ENCODE peak calls at places on chromosomes 1 and 21, in seven cellular contexts. W is neuronal stem cell, T is mesenchymal stem cell, U is IMR-90, F is H9, Y is trophoblast cell, X is H1. O is an unnamed sample.
A peak's percentile ranks its signal among the peaks of the same experiment; 100 is the strongest.

GRCh38 chr1:240806201-240806745 is 194.3 kb upstream of the GREM2 start:
- DNase-seq in W (no peak), T (no peak), U (peak; percentile 37), F (no peak), Y (no peak), X (no peak), O (no peak)

GRCh38 chr1:97814121-97814520 is 106.7 kb downstream of the DPYD start:
- DNase-seq in W (no peak), T (no peak), U (peak; percentile 54), F (no peak), Y (no peak), X (no peak), O (no peak)

GRCh38 chr1:17586172-17586963 is 46.9 kb downstream of the ARHGEF10L start:
- DNase-seq in W (no peak), T (peak; percentile 85), U (peak; percentile 87), F (peak; percentile 72), Y (peak; percentile 69), X (no peak), O (peak; percentile 68)

GRCh38 chr1:38804062-38804886 is 55.3 kb downstream of the RRAGC start:
- DNase-seq in W (peak; percentile 48), T (peak; percentile 16), U (no peak), F (peak; percentile 57), Y (no peak), X (no peak), O (peak; percentile 61)

GRCh38 chr1:96309783-96310182 is 411.8 kb upstream of the PTBP2 start:
- DNase-seq in W (no peak), T (peak; percentile 73), U (peak; percentile 81), F (no peak), Y (peak; percentile 37), X (no peak), O (no peak)

GRCh38 chr1:17883136-17883535 is 128.0 kb downstream of the ACTL8 start:
- DNase-seq in W (no peak), T (no peak), U (no peak), F (no peak), Y (no peak), X (no peak), O (no peak)

GRCh38 chr1:232227171-232227740 is 402.7 kb downstream of the SIPA1L2 start:
- DNase-seq in W (peak; percentile 20), T (no peak), U (no peak), F (no peak), Y (no peak), X (no peak), O (peak; percentile 34)

GRCh38 chr1:100868364-100868995 is 26.2 kb downstream of the EXTL2 start:
- DNase-seq in W (peak; percentile 14), T (peak; percentile 59), U (peak; percentile 70), F (no peak), Y (no peak), X (no peak), O (peak; percentile 25)

GRCh38 chr1:109769335-109770078 is 5.8 kb upstream of the EPS8L3 start:
- DNase-seq in W (no peak), T (peak; percentile 69), U (peak; percentile 95), F (no peak), Y (no peak), X (no peak), O (no peak)

GRCh38 chr1:71170925-71171324 is 90.1 kb upstream of the ZRANB2 start:
- DNase-seq in W (no peak), T (no peak), U (no peak), F (no peak), Y (no peak), X (no peak), O (peak; percentile 28)

GRCh38 chr1:201501144-201501543 is 5.8 kb downstream of the CSRP1 start:
- DNase-seq in W (no peak), T (peak; percentile 48), U (peak; percentile 85), F (no peak), Y (no peak), X (no peak), O (no peak)

GRCh38 chr1:212488436-212489283 is 55.9 kb downstream of the NENF start:
- DNase-seq in W (no peak), T (peak; percentile 97), U (peak; percentile 97), F (no peak), Y (peak; percentile 98), X (no peak), O (peak; percentile 70)

GRCh38 chr1:81053826-81054225 is 746.9 kb upstream of the ADGRL2 start:
- DNase-seq in W (no peak), T (no peak), U (no peak), F (no peak), Y (no peak), X (no peak), O (no peak)

GRCh38 chr1:59367269-59368006 is 70.5 kb downstream of the FGGY start:
- DNase-seq in W (no peak), T (peak; percentile 89), U (peak; percentile 94), F (no peak), Y (peak; percentile 21), X (no peak), O (peak; percentile 44)

GRCh38 chr1:214902636-214903320 is 179.8 kb upstream of the KCNK2 start:
- DNase-seq in W (no peak), T (peak; percentile 58), U (peak; percentile 82), F (no peak), Y (no peak), X (no peak), O (no peak)

GRCh38 chr21:33522950-33523349 is 19.0 kb downstream of the GART start:
- DNase-seq in W (no peak), T (no peak), U (no peak), F (no peak), Y (no peak), X (no peak), O (no peak)

GRCh38 chr1:212915245-212916091 is 34.9 kb upstream of the VASH2 start:
- DNase-seq in W (no peak), T (peak; percentile 36), U (peak; percentile 87), F (peak; percentile 64), Y (no peak), X (no peak), O (peak; percentile 92)

GRCh38 chr1:121519042-121519755 is 334.4 kb downstream of the SRGAP2C start:
- DNase-seq in W (peak; percentile 60), T (peak; percentile 33), U (no peak), F (peak; percentile 91), Y (no peak), X (no peak), O (peak; percentile 88)

GRCh38 chr1:85330711-85331290 is 54.4 kb upstream of the BCL10 start:
- DNase-seq in W (no peak), T (peak; percentile 93), U (peak; percentile 99), F (no peak), Y (peak; percentile 63), X (no peak), O (peak; percentile 52)

GRCh38 chr1:91851130-91852010 is 34.6 kb downstream of the TGFBR3 start:
- DNase-seq in W (no peak), T (peak; percentile 55), U (peak; percentile 89), F (no peak), Y (no peak), X (no peak), O (no peak)

GRCh38 chr1:35288761-35289160 is 20.3 kb downstream of the ZMYM4 start:
- DNase-seq in W (no peak), T (peak; percentile 54), U (peak; percentile 51), F (no peak), Y (no peak), X (no peak), O (no peak)

GRCh38 chr1:31587720-31588423 is 11.6 kb downstream of the TINAGL1 start:
- DNase-seq in W (peak; percentile 46), T (peak; percentile 40), U (no peak), F (peak; percentile 90), Y (no peak), X (no peak), O (peak; percentile 82)

DNA sequence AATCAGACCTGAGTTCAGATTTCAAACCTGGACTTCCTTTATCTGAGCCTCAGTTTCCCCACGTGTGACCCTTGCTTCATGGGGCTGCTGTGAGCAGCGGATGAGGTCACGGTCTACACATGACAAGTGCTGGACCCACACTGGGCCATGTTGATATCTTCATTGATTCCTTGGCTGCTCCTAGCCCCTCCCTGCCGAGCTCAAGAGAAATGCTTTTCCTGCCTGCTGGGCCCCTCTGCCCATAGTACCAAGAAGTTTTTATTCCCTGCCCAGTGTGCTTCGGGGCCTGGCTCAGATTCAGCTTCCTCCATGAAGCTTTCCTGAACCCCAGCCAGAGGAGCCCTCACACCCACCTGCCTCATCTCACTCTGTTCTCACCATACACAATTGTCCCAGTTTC is 181.6 kb downstream of the PTPRU start:
- DNase-seq in W (no peak), T (no peak), U (no peak), F (no peak), Y (no peak), X (no peak), O (no peak)
- H2AK5ac ChIP-seq in W (no peak overlapping the region), T (no peak overlapping the region), U (no peak overlapping the region), F (no peak overlapping the region), Y (no peak overlapping the region), X (no peak overlapping the region), O (no peak overlapping the region)

DNA sequence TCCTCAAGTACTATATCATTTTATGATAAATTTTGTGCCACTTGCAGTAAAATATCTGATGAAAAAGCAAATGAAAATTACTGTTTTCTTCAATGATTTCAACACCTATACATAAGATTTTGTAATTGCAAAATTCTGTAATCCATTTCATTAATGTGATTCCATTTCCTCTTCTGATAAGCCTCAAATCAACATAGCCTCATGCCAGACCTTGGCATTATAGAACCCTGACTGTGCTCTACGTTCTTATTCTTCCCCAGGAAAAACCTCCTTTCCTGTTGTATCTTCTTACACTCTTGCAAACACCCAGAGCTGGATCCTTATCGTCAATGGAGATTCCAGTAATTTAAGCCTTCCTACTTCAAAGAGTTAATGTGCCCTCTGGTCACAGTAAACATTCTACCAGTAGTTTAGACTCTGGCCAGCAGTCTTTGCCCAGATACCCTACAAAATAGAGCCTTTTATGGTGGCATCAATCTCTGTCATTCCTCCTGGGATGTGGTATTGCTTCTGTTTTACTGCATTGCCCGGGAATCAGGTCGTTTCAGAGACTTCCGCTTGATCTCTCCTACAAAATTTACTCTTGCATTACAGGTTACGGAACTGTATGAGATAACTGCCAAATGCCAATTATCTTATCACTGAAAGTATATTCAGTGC is 48.5 kb upstream of the CHRM3 start:
- DNase-seq in W (no peak), T (no peak), U (no peak), F (no peak), Y (no peak), X (no peak), O (no peak)
- H3K18ac ChIP-seq in W (no peak overlapping the region), T (no peak overlapping the region), U (no peak overlapping the region), F (no peak overlapping the region), Y (no peak overlapping the region), X (no peak overlapping the region), O (no peak overlapping the region)

DNA sequence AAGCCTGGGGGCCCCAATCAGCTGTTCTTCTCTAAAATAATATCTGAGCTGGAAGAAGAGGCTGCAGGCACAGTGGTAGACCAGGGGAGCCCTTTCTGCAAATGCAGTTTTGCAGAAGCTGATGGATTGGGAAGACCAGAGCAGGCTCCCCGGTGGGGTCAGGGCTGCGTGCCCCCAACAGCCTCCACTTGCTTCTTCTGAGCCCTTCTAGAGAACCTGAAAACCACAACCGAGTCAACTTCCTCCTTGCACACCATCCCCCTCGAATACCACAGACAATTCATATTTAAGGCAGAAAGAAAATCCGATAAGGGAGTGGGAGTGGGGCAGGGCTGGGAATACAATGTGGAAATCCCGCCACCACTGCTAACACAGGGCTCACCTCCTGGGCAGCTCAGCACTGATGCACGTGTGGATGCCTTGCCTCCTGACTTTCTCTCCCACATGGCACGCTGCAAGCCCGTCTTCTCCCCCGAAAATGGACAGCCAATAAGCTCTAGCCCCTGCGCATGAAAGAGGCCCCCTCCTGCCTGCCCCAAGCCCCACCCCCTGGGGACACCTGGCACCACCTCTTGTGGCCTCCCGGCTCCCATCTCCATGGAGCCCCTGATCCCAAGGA is 25.4 kb upstream of the ALDH4A1 start:
- DNase-seq in W (no peak), T (no peak), U (peak; percentile 63), F (no peak), Y (no peak), X (no peak), O (no peak)
- H3K4me1 ChIP-seq in W (peaks cover 26% of the 10 kb centered on the region), T (peaks cover 69% of the 10 kb centered on the region), U (peaks cover 51% of the 10 kb centered on the region), F (no peaks in the 10 kb centered on the region), Y (peaks cover 50% of the 10 kb centered on the region), X (no peaks in the 10 kb centered on the region), O (peaks cover 7% of the 10 kb centered on the region)

GRCh38 chr1:180137767-180138166 is 16.9 kb upstream of the QSOX1 start:
- DNase-seq in W (no peak), T (no peak), U (no peak), F (no peak), Y (no peak), X (no peak), O (no peak)
- H2AK5ac ChIP-seq in W (no peak overlapping the region), T (no peak overlapping the region), U (no peak overlapping the region), F (no peak overlapping the region), Y (no peak overlapping the region), X (no peak overlapping the region), O (no peak overlapping the region)